ENCODE peak calls at places on chromosomes 1 and 21, in five cellular contexts. One of them, this sample, is unnamed.

GRCh38 chr21:34967509-34968289 is 81.4 kb downstream of the RUNX1 start:
- DNase-seq in endodermal cell: no peak
- DNase-seq in colonic mucosa: no peak
- DNase-seq in Panc1: no peak
- DNase-seq in AG04450: no peak
- DNase-seq in this sample: no peak

GRCh38 chr1:158717344-158717743 is 3.2 kb downstream of the OR6K3 start:
- DNase-seq in endodermal cell: no peak
- DNase-seq in colonic mucosa: no peak
- DNase-seq in Panc1: no peak
- DNase-seq in AG04450: no peak
- DNase-seq in this sample: no peak

GRCh38 chr1:152141971-152142584 is 16.9 kb downstream of the RPTN start:
- DNase-seq in endodermal cell: peak
- DNase-seq in colonic mucosa: peak
- DNase-seq in Panc1: peak
- DNase-seq in AG04450: no peak
- DNase-seq in this sample: no peak

GRCh38 chr1:8815582-8816285 is 1.7 kb downstream of the RERE start:
- DNase-seq in endodermal cell: peak
- DNase-seq in colonic mucosa: peak
- DNase-seq in Panc1: no peak
- DNase-seq in AG04450: no peak
- DNase-seq in this sample: no peak

GRCh38 chr21:36104306-36105300 is 30.3 kb upstream of the CBR3 start:
- DNase-seq in endodermal cell: peak
- DNase-seq in colonic mucosa: peak
- DNase-seq in Panc1: no peak
- DNase-seq in AG04450: no peak
- DNase-seq in this sample: no peak

GRCh38 chr1:156556354-156556753 is 16.0 kb downstream of the IQGAP3 start:
- DNase-seq in endodermal cell: no peak
- DNase-seq in colonic mucosa: no peak
- DNase-seq in Panc1: no peak
- DNase-seq in AG04450: no peak
- DNase-seq in this sample: no peak

GRCh38 chr1:229181419-229181818 is 89.5 kb upstream of the RAB4A start:
- DNase-seq in endodermal cell: no peak
- DNase-seq in colonic mucosa: no peak
- DNase-seq in Panc1: no peak
- DNase-seq in AG04450: no peak
- DNase-seq in this sample: no peak

GRCh38 chr1:240739139-240739538 is 127.2 kb upstream of the GREM2 start:
- DNase-seq in endodermal cell: no peak
- DNase-seq in colonic mucosa: no peak
- DNase-seq in Panc1: no peak
- DNase-seq in AG04450: no peak
- DNase-seq in this sample: no peak

GRCh38 chr1:9321480-9321849 is 28.8 kb downstream of the SPSB1 start:
- DNase-seq in endodermal cell: no peak
- DNase-seq in colonic mucosa: no peak
- DNase-seq in Panc1: no peak
- DNase-seq in AG04450: peak
- DNase-seq in this sample: no peak

GRCh38 chr1:85465099-85465790 is at the start of gene DDAH1:
- DNase-seq in endodermal cell: peak
- DNase-seq in colonic mucosa: peak
- DNase-seq in Panc1: no peak
- DNase-seq in AG04450: no peak
- DNase-seq in this sample: peak

GRCh38 chr1:29849038-29849750 is 612.9 kb downstream of the PTPRU start:
- DNase-seq in endodermal cell: peak
- DNase-seq in colonic mucosa: peak
- DNase-seq in Panc1: peak
- DNase-seq in AG04450: no peak
- DNase-seq in this sample: peak

GRCh38 chr1:7616076-7616833 is 154.8 kb upstream of the VAMP3 start:
- DNase-seq in endodermal cell: peak
- DNase-seq in colonic mucosa: peak
- DNase-seq in Panc1: no peak
- DNase-seq in AG04450: peak
- DNase-seq in this sample: no peak

GRCh38 chr1:189619682-189620332 is 857.9 kb downstream of the BRINP3 start:
- DNase-seq in endodermal cell: no peak
- DNase-seq in colonic mucosa: no peak
- DNase-seq in Panc1: peak
- DNase-seq in AG04450: peak
- DNase-seq in this sample: no peak

GRCh38 chr1:178686407-178686806 is 38.6 kb upstream of the RALGPS2 start:
- DNase-seq in endodermal cell: no peak
- DNase-seq in colonic mucosa: no peak
- DNase-seq in Panc1: no peak
- DNase-seq in AG04450: no peak
- DNase-seq in this sample: no peak

GRCh38 chr1:155127672-155128468 is at the start of gene EFNA1:
- DNase-seq in endodermal cell: peak
- DNase-seq in colonic mucosa: peak
- DNase-seq in Panc1: no peak
- DNase-seq in AG04450: no peak
- DNase-seq in this sample: no peak

GRCh38 chr1:155130272-155131006 is 2.8 kb downstream of the EFNA1 start:
- DNase-seq in endodermal cell: no peak
- DNase-seq in colonic mucosa: no peak
- DNase-seq in Panc1: no peak
- DNase-seq in AG04450: no peak
- DNase-seq in this sample: no peak

GRCh38 chr1:155128469-155128754 is 736 bp downstream of the EFNA1 start:
- DNase-seq in endodermal cell: peak
- DNase-seq in colonic mucosa: no peak
- DNase-seq in Panc1: no peak
- DNase-seq in AG04450: no peak
- DNase-seq in this sample: no peak

GRCh38 chr1:155127105-155127671 is 488 bp upstream of the EFNA1 start:
- DNase-seq in endodermal cell: peak
- DNase-seq in colonic mucosa: peak
- DNase-seq in Panc1: no peak
- DNase-seq in AG04450: no peak
- DNase-seq in this sample: peak

DNA sequence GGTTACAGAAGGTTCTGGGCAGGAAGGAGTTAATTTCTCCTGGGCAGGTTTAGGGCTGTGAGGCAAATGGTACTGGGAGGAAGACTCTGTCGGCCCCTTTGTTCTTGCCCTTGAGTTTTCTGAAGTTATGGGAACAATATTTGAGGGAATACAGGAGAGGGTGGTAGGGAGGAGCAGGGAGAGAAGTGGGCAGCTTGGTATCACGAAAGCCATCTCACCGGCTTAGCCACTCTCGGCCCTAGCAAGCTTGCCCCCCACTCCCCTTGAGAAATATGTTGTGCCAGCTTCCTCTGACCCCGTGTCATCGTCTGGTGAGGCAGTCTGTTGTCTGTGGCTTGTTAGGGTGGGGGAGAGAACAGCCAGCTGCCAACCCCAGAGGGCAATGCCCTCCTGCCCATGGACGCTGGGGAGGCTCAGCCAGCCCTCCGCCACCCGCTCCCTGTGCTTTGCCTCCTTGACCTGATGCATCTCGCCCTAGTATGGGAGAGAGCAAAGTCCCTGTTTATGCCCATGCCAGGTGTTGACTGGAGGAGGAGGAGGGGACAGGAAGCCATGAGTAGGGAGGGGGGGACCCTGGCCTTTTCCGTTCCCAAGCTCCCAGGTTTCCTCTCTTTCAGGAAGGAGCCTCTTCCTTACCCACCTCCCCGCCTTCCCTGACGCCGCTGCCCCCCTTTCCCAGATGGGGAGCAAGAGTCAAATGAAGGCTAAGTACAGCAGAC is 1.2 kb downstream of the EFNA1 start:
- DNase-seq in endodermal cell: peak
- DNase-seq in colonic mucosa: peak
- DNase-seq in Panc1: no peak
- DNase-seq in AG04450: no peak
- DNase-seq in this sample: no peak
- H3K4me3 ChIP-seq in endodermal cell: no peak
- H3K4me3 ChIP-seq in colonic mucosa: peak
- H3K4me3 ChIP-seq in Panc1: peak
- H3K4me3 ChIP-seq in AG04450: no peak
- H3K4me3 ChIP-seq in this sample: peak

GRCh38 chr1:70354332-70355110 is at the start of gene ANKRD13C:
- DNase-seq in endodermal cell: peak
- DNase-seq in colonic mucosa: peak
- DNase-seq in Panc1: peak
- DNase-seq in AG04450: peak
- DNase-seq in this sample: peak
- TF ChIP-seq CTCF in endodermal cell: peak
- TF ChIP-seq CTCF in colonic mucosa: no peak
- TF ChIP-seq CTCF in Panc1: no peak
- TF ChIP-seq CTCF in AG04450: peak
- TF ChIP-seq CTCF in this sample: no peak

GRCh38 chr21:26719750-26720149 is 125.5 kb downstream of the ADAMTS1 start:
- DNase-seq in endodermal cell: no peak
- DNase-seq in colonic mucosa: no peak
- DNase-seq in Panc1: no peak
- DNase-seq in AG04450: no peak
- DNase-seq in this sample: no peak

GRCh38 chr21:26710155-26710554 is 135.1 kb downstream of the ADAMTS1 start:
- DNase-seq in endodermal cell: no peak
- DNase-seq in colonic mucosa: no peak
- DNase-seq in Panc1: no peak
- DNase-seq in AG04450: no peak
- DNase-seq in this sample: no peak

GRCh38 chr21:26715116-26715515 is 130.1 kb downstream of the ADAMTS1 start:
- DNase-seq in endodermal cell: peak
- DNase-seq in colonic mucosa: no peak
- DNase-seq in Panc1: no peak
- DNase-seq in AG04450: no peak
- DNase-seq in this sample: no peak

GRCh38 chr21:26717146-26717739 is 128.0 kb downstream of the ADAMTS1 start:
- DNase-seq in endodermal cell: no peak
- DNase-seq in colonic mucosa: no peak
- DNase-seq in Panc1: no peak
- DNase-seq in AG04450: no peak
- DNase-seq in this sample: no peak

GRCh38 chr21:26715878-26716506 is 129.2 kb downstream of the ADAMTS1 start:
- DNase-seq in endodermal cell: peak
- DNase-seq in colonic mucosa: peak
- DNase-seq in Panc1: no peak
- DNase-seq in AG04450: peak
- DNase-seq in this sample: no peak
- H3K4me3 ChIP-seq in endodermal cell: peak
- H3K4me3 ChIP-seq in colonic mucosa: no peak
- H3K4me3 ChIP-seq in Panc1: no peak
- H3K4me3 ChIP-seq in AG04450: no peak
- H3K4me3 ChIP-seq in this sample: no peak

GRCh38 chr1:36542962-36543515 is 60.3 kb upstream of the CSF3R start:
- DNase-seq in endodermal cell: peak
- DNase-seq in colonic mucosa: no peak
- DNase-seq in Panc1: no peak
- DNase-seq in AG04450: no peak
- DNase-seq in this sample: no peak
- TF ChIP-seq CTCF in endodermal cell: peak
- TF ChIP-seq CTCF in colonic mucosa: no peak
- TF ChIP-seq CTCF in Panc1: peak
- TF ChIP-seq CTCF in AG04450: peak
- TF ChIP-seq CTCF in this sample: peak

GRCh38 chr1:153790282-153790995 is 15.2 kb downstream of the SLC27A3 start:
- DNase-seq in endodermal cell: no peak
- DNase-seq in colonic mucosa: peak
- DNase-seq in Panc1: no peak
- DNase-seq in AG04450: peak
- DNase-seq in this sample: no peak

GRCh38 chr1:153790996-153791855 is 16.0 kb downstream of the SLC27A3 start:
- DNase-seq in endodermal cell: no peak
- DNase-seq in colonic mucosa: no peak
- DNase-seq in Panc1: no peak
- DNase-seq in AG04450: peak
- DNase-seq in this sample: peak

GRCh38 chr1:153791856-153792253 is 16.6 kb downstream of the SLC27A3 start:
- DNase-seq in endodermal cell: no peak
- DNase-seq in colonic mucosa: no peak
- DNase-seq in Panc1: no peak
- DNase-seq in AG04450: peak
- DNase-seq in this sample: no peak

GRCh38 chr1:153792631-153793041 is 17.4 kb downstream of the SLC27A3 start:
- DNase-seq in endodermal cell: peak
- DNase-seq in colonic mucosa: no peak
- DNase-seq in Panc1: no peak
- DNase-seq in AG04450: no peak
- DNase-seq in this sample: no peak

DNA sequence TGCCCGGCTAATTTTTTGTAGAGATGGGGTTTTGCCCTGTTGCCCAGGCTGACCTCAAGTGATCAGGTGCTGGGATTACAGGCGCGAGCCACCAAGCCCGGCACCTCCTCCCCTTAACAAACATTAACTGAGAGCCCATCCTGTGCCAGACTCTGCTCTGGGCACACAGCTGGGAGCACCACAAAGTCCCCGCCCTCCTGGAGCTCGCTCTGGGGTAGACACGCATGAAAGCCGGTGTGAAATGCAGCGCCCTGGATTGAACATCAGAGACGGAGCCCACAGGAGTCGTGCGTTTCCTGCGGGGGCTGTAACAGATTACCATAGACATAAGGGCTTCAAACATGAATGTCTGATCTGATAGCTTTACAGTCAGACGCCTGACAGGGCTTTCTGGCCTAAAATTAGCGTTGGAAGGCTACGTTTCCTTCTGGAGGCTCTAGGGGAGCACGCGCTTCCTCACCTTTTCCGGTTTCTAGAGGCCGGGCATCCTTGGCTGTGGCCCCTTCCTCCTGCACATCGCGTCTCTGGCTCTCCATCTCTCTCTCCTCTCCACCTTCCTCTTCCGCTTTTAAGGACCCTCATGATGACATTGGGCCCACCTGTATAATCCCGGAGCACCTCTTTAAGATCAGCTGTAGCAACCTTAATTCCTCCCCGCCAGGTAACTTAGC is 14.4 kb downstream of the SLC27A3 start:
- DNase-seq in endodermal cell: peak
- DNase-seq in colonic mucosa: no peak
- DNase-seq in Panc1: no peak
- DNase-seq in AG04450: no peak
- DNase-seq in this sample: peak
- H3K4me3 ChIP-seq in endodermal cell: no peak
- H3K4me3 ChIP-seq in colonic mucosa: peak
- H3K4me3 ChIP-seq in Panc1: no peak
- H3K4me3 ChIP-seq in AG04450: no peak
- H3K4me3 ChIP-seq in this sample: peak

GRCh38 chr1:225885336-225885735 is 3.2 kb upstream of the TMEM63A start:
- DNase-seq in endodermal cell: no peak
- DNase-seq in colonic mucosa: no peak
- DNase-seq in Panc1: no peak
- DNase-seq in AG04450: no peak
- DNase-seq in this sample: no peak
- TF ChIP-seq CTCF in endodermal cell: no peak
- TF ChIP-seq CTCF in colonic mucosa: no peak
- TF ChIP-seq CTCF in Panc1: no peak
- TF ChIP-seq CTCF in AG04450: no peak
- TF ChIP-seq CTCF in this sample: no peak

DNA sequence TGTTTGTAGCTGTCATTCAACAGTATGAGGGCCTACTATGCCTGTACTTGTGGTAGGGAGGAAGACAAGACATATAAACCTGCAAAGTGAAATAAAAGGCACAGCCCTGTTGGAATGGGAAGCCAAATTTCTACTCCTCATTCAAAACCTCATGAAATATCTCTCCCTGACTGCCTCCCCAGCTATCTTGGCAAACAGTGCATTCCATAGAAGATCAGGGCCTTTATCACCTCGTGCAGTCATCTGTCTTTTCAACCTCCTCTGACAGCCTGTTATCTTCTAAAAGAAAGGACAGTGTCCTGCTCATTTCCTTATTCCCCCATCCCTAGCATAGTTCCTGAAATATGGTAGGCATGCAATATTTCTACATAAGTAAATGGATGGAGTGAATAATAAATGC is 71.0 kb downstream of the SH3GLB1 start:
- DNase-seq in endodermal cell: no peak
- DNase-seq in colonic mucosa: no peak
- DNase-seq in Panc1: no peak
- DNase-seq in AG04450: no peak
- DNase-seq in this sample: no peak
- H3K4me3 ChIP-seq in endodermal cell: peak
- H3K4me3 ChIP-seq in colonic mucosa: no peak
- H3K4me3 ChIP-seq in Panc1: no peak
- H3K4me3 ChIP-seq in AG04450: no peak
- H3K4me3 ChIP-seq in this sample: no peak